ENCODE peak calls at places on chromosomes 7 and 10, in eight cellular contexts. One of them, this sample, is unnamed.

GRCh38 chr7:142420554-142421362 is 162.9 kb upstream of the PRSS58 start:
- DNase-seq in adrenal gland: no peak
- DNase-seq in GM23248: peak
- DNase-seq in neuronal stem cell: no peak
- DNase-seq in psoas muscle: no peak
- DNase-seq in endothelial cell of umbilical vein: peak
- DNase-seq in body of pancreas: no peak
- DNase-seq in adipocyte: peak
- DNase-seq in this sample: no peak

GRCh38 chr10:67618116-67618515 is 77.9 kb downstream of the CTNNA3 start:
- DNase-seq in adrenal gland: no peak
- DNase-seq in GM23248: peak
- DNase-seq in neuronal stem cell: no peak
- DNase-seq in psoas muscle: no peak
- DNase-seq in endothelial cell of umbilical vein: no peak
- DNase-seq in body of pancreas: no peak
- DNase-seq in adipocyte: peak
- DNase-seq in this sample: no peak

GRCh38 chr10:86299562-86299961 is 67.0 kb downstream of the GRID1 start:
- DNase-seq in adrenal gland: no peak
- DNase-seq in GM23248: no peak
- DNase-seq in neuronal stem cell: no peak
- DNase-seq in psoas muscle: no peak
- DNase-seq in endothelial cell of umbilical vein: no peak
- DNase-seq in body of pancreas: no peak
- DNase-seq in adipocyte: no peak
- DNase-seq in this sample: no peak

GRCh38 chr10:98033515-98033914 is 3.1 kb upstream of the CRTAC1 start:
- DNase-seq in adrenal gland: no peak
- DNase-seq in GM23248: no peak
- DNase-seq in neuronal stem cell: no peak
- DNase-seq in psoas muscle: no peak
- DNase-seq in endothelial cell of umbilical vein: no peak
- DNase-seq in body of pancreas: no peak
- DNase-seq in adipocyte: no peak
- DNase-seq in this sample: no peak

GRCh38 chr7:129875745-129876411 is 76.9 kb downstream of the UBE2H start:
- DNase-seq in adrenal gland: no peak
- DNase-seq in GM23248: peak
- DNase-seq in neuronal stem cell: no peak
- DNase-seq in psoas muscle: no peak
- DNase-seq in endothelial cell of umbilical vein: peak
- DNase-seq in body of pancreas: no peak
- DNase-seq in adipocyte: peak
- DNase-seq in this sample: no peak

GRCh38 chr10:28986117-28986792 is 302.6 kb upstream of the LYZL1 start:
- DNase-seq in adrenal gland: no peak
- DNase-seq in GM23248: peak
- DNase-seq in neuronal stem cell: no peak
- DNase-seq in psoas muscle: no peak
- DNase-seq in endothelial cell of umbilical vein: no peak
- DNase-seq in body of pancreas: no peak
- DNase-seq in adipocyte: no peak
- DNase-seq in this sample: no peak

GRCh38 chr10:7906128-7906527 is 87.8 kb downstream of the TAF3 start:
- DNase-seq in adrenal gland: no peak
- DNase-seq in GM23248: no peak
- DNase-seq in neuronal stem cell: no peak
- DNase-seq in psoas muscle: no peak
- DNase-seq in endothelial cell of umbilical vein: no peak
- DNase-seq in body of pancreas: no peak
- DNase-seq in adipocyte: no peak
- DNase-seq in this sample: no peak

GRCh38 chr7:116317907-116318306 is 107.6 kb downstream of the TES start:
- DNase-seq in adrenal gland: no peak
- DNase-seq in GM23248: no peak
- DNase-seq in neuronal stem cell: no peak
- DNase-seq in psoas muscle: no peak
- DNase-seq in endothelial cell of umbilical vein: peak
- DNase-seq in body of pancreas: no peak
- DNase-seq in adipocyte: peak
- DNase-seq in this sample: no peak

GRCh38 chr10:14386202-14386593 is 55.5 kb upstream of the FRMD4A start:
- DNase-seq in adrenal gland: no peak
- DNase-seq in GM23248: peak
- DNase-seq in neuronal stem cell: no peak
- DNase-seq in psoas muscle: no peak
- DNase-seq in endothelial cell of umbilical vein: no peak
- DNase-seq in body of pancreas: no peak
- DNase-seq in adipocyte: peak
- DNase-seq in this sample: no peak

GRCh38 chr7:11196143-11196542 is 222.5 kb downstream of the PHF14 start:
- DNase-seq in adrenal gland: no peak
- DNase-seq in GM23248: no peak
- DNase-seq in neuronal stem cell: no peak
- DNase-seq in psoas muscle: no peak
- DNase-seq in endothelial cell of umbilical vein: no peak
- DNase-seq in body of pancreas: no peak
- DNase-seq in adipocyte: no peak
- DNase-seq in this sample: no peak

GRCh38 chr10:61612009-61612408 is 50.7 kb upstream of the CABCOCO1 start:
- DNase-seq in adrenal gland: peak
- DNase-seq in GM23248: no peak
- DNase-seq in neuronal stem cell: no peak
- DNase-seq in psoas muscle: peak
- DNase-seq in endothelial cell of umbilical vein: no peak
- DNase-seq in body of pancreas: peak
- DNase-seq in adipocyte: no peak
- DNase-seq in this sample: no peak

GRCh38 chr10:3852147-3852904 is 67.3 kb upstream of the KLF6 start:
- DNase-seq in adrenal gland: peak
- DNase-seq in GM23248: peak
- DNase-seq in neuronal stem cell: no peak
- DNase-seq in psoas muscle: peak
- DNase-seq in endothelial cell of umbilical vein: peak
- DNase-seq in body of pancreas: peak
- DNase-seq in adipocyte: peak
- DNase-seq in this sample: peak

GRCh38 chr7:47370461-47371042 is 211.4 kb downstream of the TNS3 start:
- DNase-seq in adrenal gland: no peak
- DNase-seq in GM23248: no peak
- DNase-seq in neuronal stem cell: no peak
- DNase-seq in psoas muscle: no peak
- DNase-seq in endothelial cell of umbilical vein: no peak
- DNase-seq in body of pancreas: no peak
- DNase-seq in adipocyte: no peak
- DNase-seq in this sample: no peak

DNA sequence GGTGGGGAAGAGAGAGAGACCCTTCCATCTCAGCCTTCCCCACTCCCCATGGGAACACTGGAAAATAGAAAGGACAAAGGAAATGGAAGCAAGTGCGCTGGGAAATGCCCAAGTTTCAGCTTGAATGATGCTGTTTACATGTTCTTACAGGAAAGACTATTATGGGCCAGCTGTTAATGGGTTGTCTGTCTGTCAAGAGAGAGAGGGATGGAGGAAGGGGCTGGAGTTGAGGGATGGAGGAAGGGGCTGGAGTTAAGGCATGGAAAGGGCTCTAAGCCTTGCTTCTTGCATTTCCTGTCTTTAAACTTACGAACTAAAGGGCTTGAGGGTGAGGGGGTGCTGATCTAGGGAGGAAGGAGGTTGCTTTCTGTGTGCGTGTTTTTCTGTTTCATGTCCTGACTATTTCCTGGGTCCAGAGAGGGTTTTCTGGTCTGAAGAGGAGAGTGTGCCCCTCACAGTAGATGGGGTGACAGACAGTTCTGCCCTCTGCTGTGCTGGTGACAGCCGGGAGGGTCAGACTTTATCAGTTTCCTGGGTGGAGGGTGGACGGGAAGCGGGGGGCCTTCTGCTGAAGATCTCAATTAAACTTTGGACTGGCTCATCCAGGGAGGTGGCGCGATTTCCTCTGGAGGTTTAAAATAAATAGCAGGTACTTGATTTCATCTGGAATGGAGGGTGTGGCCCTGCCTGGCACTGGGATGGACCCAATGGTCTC is 30.5 kb downstream of the GRK5 start:
- DNase-seq in adrenal gland: no peak
- DNase-seq in GM23248: no peak
- DNase-seq in neuronal stem cell: no peak
- DNase-seq in psoas muscle: no peak
- DNase-seq in endothelial cell of umbilical vein: peak
- DNase-seq in body of pancreas: no peak
- DNase-seq in adipocyte: no peak
- DNase-seq in this sample: no peak
- H3K4me3 ChIP-seq in adrenal gland: no peak
- H3K4me3 ChIP-seq in GM23248: no peak
- H3K4me3 ChIP-seq in neuronal stem cell: no peak
- H3K4me3 ChIP-seq in psoas muscle: no peak
- H3K4me3 ChIP-seq in endothelial cell of umbilical vein: no peak
- H3K4me3 ChIP-seq in body of pancreas: no peak
- H3K4me3 ChIP-seq in adipocyte: no peak
- H3K4me3 ChIP-seq in this sample: no peak

GRCh38 chr7:1176891-1177373 is 16.9 kb upstream of the ZFAND2A start:
- DNase-seq in adrenal gland: peak
- DNase-seq in GM23248: peak
- DNase-seq in neuronal stem cell: no peak
- DNase-seq in psoas muscle: peak
- DNase-seq in endothelial cell of umbilical vein: peak
- DNase-seq in body of pancreas: peak
- DNase-seq in adipocyte: peak
- DNase-seq in this sample: peak
- H3K4me3 ChIP-seq in adrenal gland: no peak
- H3K4me3 ChIP-seq in GM23248: no peak
- H3K4me3 ChIP-seq in neuronal stem cell: no peak
- H3K4me3 ChIP-seq in psoas muscle: no peak
- H3K4me3 ChIP-seq in endothelial cell of umbilical vein: no peak
- H3K4me3 ChIP-seq in body of pancreas: no peak
- H3K4me3 ChIP-seq in adipocyte: peak
- H3K4me3 ChIP-seq in this sample: no peak

DNA sequence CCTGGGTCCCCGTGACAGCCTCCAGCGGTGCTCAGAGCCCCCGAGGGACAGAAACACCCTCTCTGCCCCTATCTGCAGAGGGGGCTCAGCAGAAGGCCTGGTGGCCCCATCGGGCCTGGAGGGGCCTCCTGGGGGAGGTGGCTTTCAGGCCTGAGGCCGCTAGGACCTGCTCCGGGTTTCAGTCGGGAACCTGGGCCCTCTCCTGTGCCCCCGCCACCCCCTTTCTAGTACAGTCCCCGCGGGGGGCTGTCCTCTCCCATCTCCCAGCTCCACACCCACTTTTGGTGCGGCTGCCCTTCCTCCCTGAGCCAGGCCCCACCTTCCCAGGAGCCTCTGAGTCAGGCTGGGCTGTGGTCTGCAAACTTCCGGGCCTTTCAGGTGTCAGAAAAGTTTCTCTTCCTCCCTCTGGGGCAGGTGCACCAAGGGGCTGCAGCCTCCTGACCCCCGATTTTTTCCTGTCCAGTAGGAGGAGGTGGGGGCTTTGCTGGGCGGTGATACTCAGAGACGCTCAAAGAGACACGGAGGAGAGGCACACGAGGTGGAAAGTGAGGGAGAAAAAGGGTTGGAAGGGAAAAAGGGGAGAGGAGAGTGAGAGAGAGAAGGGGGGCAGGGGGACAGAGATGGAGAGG is 692 bp downstream of the CARD11 start:
- DNase-seq in adrenal gland: no peak
- DNase-seq in GM23248: no peak
- DNase-seq in neuronal stem cell: no peak
- DNase-seq in psoas muscle: no peak
- DNase-seq in endothelial cell of umbilical vein: no peak
- DNase-seq in body of pancreas: no peak
- DNase-seq in adipocyte: no peak
- DNase-seq in this sample: peak
- H3K4me3 ChIP-seq in adrenal gland: no peak
- H3K4me3 ChIP-seq in GM23248: no peak
- H3K4me3 ChIP-seq in neuronal stem cell: no peak
- H3K4me3 ChIP-seq in psoas muscle: no peak
- H3K4me3 ChIP-seq in endothelial cell of umbilical vein: peak
- H3K4me3 ChIP-seq in body of pancreas: no peak
- H3K4me3 ChIP-seq in adipocyte: no peak
- H3K4me3 ChIP-seq in this sample: peak

GRCh38 chr7:749121-749520 is 22.0 kb upstream of the PRKAR1B start:
- DNase-seq in adrenal gland: peak
- DNase-seq in GM23248: no peak
- DNase-seq in neuronal stem cell: no peak
- DNase-seq in psoas muscle: peak
- DNase-seq in endothelial cell of umbilical vein: peak
- DNase-seq in body of pancreas: no peak
- DNase-seq in adipocyte: no peak
- DNase-seq in this sample: no peak
- H3K4me3 ChIP-seq in adrenal gland: no peak
- H3K4me3 ChIP-seq in GM23248: no peak
- H3K4me3 ChIP-seq in neuronal stem cell: no peak
- H3K4me3 ChIP-seq in psoas muscle: no peak
- H3K4me3 ChIP-seq in endothelial cell of umbilical vein: no peak
- H3K4me3 ChIP-seq in body of pancreas: no peak
- H3K4me3 ChIP-seq in adipocyte: no peak
- H3K4me3 ChIP-seq in this sample: no peak

This sample was measured in colonic mucosa.